ENCODE peak calls at places on chromosomes 16 and 17, in five cellular contexts. I is CD8-positive, alpha-beta memory T cell; N is stromal cell of bone marrow; K is head of caudate nucleus; P is NCI-H1417. W is an unnamed sample.

GRCh38 chr17:50676065-50676975 is 31.4 kb downstream of the ANKRD40 start:
- DNase-seq in P (no peak), I (no peak), N (no peak), K (no peak), W (no peak)

GRCh38 chr16:15897386-15897785 is 9.0 kb upstream of the CEP20 start:
- DNase-seq in I (no peak), K (no peak), P (no peak), N (no peak), W (no peak)

GRCh38 chr16:49838361-49838638 is 17.6 kb downstream of the ZNF423 start:
- DNase-seq in N (no peak), P (no peak), K (no peak), I (no peak), W (no peak)

GRCh38 chr16:86037999-86038922 is 139.3 kb downstream of the IRF8 start:
- DNase-seq in K (no peak), N (no peak), I (no peak), P (no peak), W (no peak)

GRCh38 chr17:57197672-57198071 is 58.7 kb upstream of the MSI2 start:
- DNase-seq in K (no peak), I (no peak), N (no peak), P (no peak), W (no peak)

GRCh38 chr16:84614914-84615813 is 2.7 kb downstream of the COTL1 start:
- DNase-seq in I (no peak), N (no peak), P (peak; percentile 46), K (no peak), W (no peak)

GRCh38 chr16:81210807-81211206 is 27.7 kb upstream of the BCO1 start:
- DNase-seq in P (no peak), N (no peak), K (no peak), I (no peak), W (peak; percentile 36)

GRCh38 chr16:30948087-30948955 is 547 bp upstream of the ORAI3 start:
- DNase-seq in P (peak; percentile 44), K (peak; percentile 87), N (peak; percentile 98), I (no peak), W (peak; percentile 91)

GRCh38 chr16:64971211-64971610 is 150.7 kb downstream of the CDH11 start:
- DNase-seq in K (no peak), P (no peak), N (no peak), I (no peak), W (no peak)

GRCh38 chr16:27066655-27067054 is at the start of gene C16orf82:
- DNase-seq in K (no peak), I (no peak), P (no peak), N (no peak), W (no peak)